ENCODE peak calls at places on chromosomes 6 and 20, in six cellular contexts. U, N, E, P, W and Q are unnamed samples. For H3K27me3, the result is how much of the 10 kb centered on the place peaks cover.

GRCh38 chr6:31728767-31729514 is at the start of gene DDAH2:
- DNase-seq in U (no peak), N (no peak), E (peak), P (no peak), W (no peak), Q (no peak)

GRCh38 chr6:50821431-50822077 is 2.9 kb downstream of the TFAP2B start:
- DNase-seq in U (no peak), N (no peak), E (no peak), P (no peak), W (no peak), Q (no peak)

GRCh38 chr20:4171538-4172116 is 156.3 kb upstream of the RNF24 start:
- DNase-seq in U (no peak), N (no peak), E (no peak), P (no peak), W (no peak), Q (no peak)

GRCh38 chr6:158047120-158047518 is 65.5 kb downstream of the SYNJ2 start:
- DNase-seq in U (peak), N (no peak), E (peak), P (peak), W (peak), Q (no peak)

GRCh38 chr6:152605342-152605741 is 31.8 kb downstream of the SYNE1 start:
- DNase-seq in U (peak), N (no peak), E (no peak), P (no peak), W (no peak), Q (no peak)

GRCh38 chr6:137706065-137706422 is 161.0 kb upstream of the TNFAIP3 start:
- DNase-seq in U (no peak), N (no peak), E (no peak), P (no peak), W (no peak), Q (no peak)

GRCh38 chr20:24693466-24694156 is 224.2 kb downstream of the SYNDIG1 start:
- DNase-seq in U (no peak), N (no peak), E (no peak), P (no peak), W (peak), Q (no peak)

GRCh38 chr6:105014954-105015353 is 58.0 kb downstream of the LIN28B start:
- DNase-seq in U (peak), N (no peak), E (no peak), P (no peak), W (no peak), Q (no peak)

GRCh38 chr6:45163952-45164766 is 164.0 kb upstream of the RUNX2 start:
- DNase-seq in U (peak), N (no peak), E (no peak), P (no peak), W (no peak), Q (no peak)

GRCh38 chr6:78832091-78832808 is 35.1 kb upstream of the IRAK1BP1 start:
- DNase-seq in U (peak), N (no peak), E (no peak), P (no peak), W (no peak), Q (no peak)

GRCh38 chr6:74991573-74992332 is 214.1 kb downstream of the COL12A1 start:
- DNase-seq in U (peak), N (no peak), E (no peak), P (no peak), W (no peak), Q (no peak)

GRCh38 chr20:35918021-35918420 is 36.3 kb downstream of the SCAND1 start:
- DNase-seq in U (no peak), N (no peak), E (no peak), P (no peak), W (no peak), Q (no peak)

GRCh38 chr6:142011156-142011555 is 121.6 kb upstream of the GJE1 start:
- DNase-seq in U (peak), N (no peak), E (no peak), P (no peak), W (no peak), Q (peak)

GRCh38 chr6:401239-401993 is 9.9 kb downstream of the IRF4 start:
- DNase-seq in U (no peak), N (no peak), E (no peak), P (no peak), W (no peak), Q (no peak)

DNA sequence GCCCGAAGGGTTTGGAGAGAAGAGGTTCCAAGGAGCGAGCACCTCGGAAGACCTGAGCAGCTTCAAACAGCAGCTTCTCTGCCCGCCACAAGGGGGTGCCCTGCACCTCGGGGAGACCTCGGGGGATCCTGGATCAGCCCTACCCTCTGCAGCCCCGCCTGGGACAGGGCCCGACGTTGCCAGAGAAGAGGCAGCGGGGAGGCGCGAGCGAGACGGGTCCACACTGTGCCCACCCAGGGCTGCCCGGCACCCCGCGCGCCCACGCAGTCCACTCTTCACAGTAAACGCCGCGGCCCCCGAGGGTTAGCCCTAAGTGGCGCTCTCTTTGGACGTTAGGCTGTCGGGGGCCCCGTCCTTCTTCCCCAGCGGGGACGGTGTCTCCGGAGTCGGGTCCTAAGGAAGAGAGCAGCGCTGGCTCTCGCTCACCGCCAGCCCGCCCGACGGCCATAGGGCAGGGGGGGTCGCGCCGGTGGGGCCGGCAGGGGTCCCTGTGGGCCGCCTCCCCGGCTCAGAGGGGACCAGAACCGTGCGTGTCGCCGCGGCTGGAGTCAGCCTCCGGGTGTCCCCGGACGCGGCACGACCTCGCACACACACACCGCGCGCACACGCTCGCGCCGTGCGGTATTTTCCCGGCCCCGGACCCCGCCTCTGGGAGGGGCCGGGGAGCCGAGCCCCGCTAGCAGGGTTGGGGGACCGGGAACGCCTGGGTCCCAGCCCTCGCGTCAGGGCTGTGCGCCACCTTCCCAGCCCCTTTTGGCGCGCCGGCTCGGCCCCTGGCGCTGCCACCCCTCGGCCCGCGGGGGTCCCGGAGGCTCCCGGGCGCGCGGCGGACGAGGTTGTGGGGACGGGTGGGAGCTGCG is 929 bp downstream of the CDH22 start:
- DNase-seq in U (peak), N (no peak), E (peak), P (peak), W (peak), Q (no peak)
- H3K27me3 ChIP-seq in U (half or more), N (half or more), E (half or more), P (half or more), W (half or more), Q (half or more)

GRCh38 chr20:48783533-48784272 is 44.1 kb downstream of the PREX1 start:
- DNase-seq in U (peak), N (no peak), E (no peak), P (no peak), W (peak), Q (no peak)
- H3K4me3 ChIP-seq in U (no peak), N (no peak), E (no peak), P (no peak), W (no peak), Q (no peak)

GRCh38 chr20:56637576-56637975 is 8.5 kb downstream of the TFAP2C start:
- DNase-seq in U (no peak), N (no peak), E (no peak), P (no peak), W (no peak), Q (no peak)
- H3K27me3 ChIP-seq in U (under half), N (under half), E (under half), P (half or more), W (under half), Q (under half)

GRCh38 chr20:9971746-9972145 is 63.0 kb upstream of the ANKEF1 start:
- DNase-seq in U (no peak), N (no peak), E (no peak), P (no peak), W (no peak), Q (no peak)
- H3K4me3 ChIP-seq in U (no peak), N (no peak), E (no peak), P (no peak), W (no peak), Q (no peak)

GRCh38 chr20:32027653-32028052 is 17.4 kb downstream of the CCM2L start:
- DNase-seq in U (no peak), N (no peak), E (no peak), P (no peak), W (no peak), Q (no peak)

GRCh38 chr20:32029561-32029960 is 19.3 kb downstream of the CCM2L start:
- DNase-seq in U (no peak), N (no peak), E (no peak), P (no peak), W (no peak), Q (no peak)

GRCh38 chr20:32024683-32025295 is 14.6 kb downstream of the CCM2L start:
- DNase-seq in U (no peak), N (no peak), E (no peak), P (no peak), W (no peak), Q (no peak)

GRCh38 chr20:32031007-32031958 is 20.8 kb upstream of the HCK start:
- DNase-seq in U (peak), N (peak), E (peak), P (peak), W (peak), Q (peak)

DNA sequence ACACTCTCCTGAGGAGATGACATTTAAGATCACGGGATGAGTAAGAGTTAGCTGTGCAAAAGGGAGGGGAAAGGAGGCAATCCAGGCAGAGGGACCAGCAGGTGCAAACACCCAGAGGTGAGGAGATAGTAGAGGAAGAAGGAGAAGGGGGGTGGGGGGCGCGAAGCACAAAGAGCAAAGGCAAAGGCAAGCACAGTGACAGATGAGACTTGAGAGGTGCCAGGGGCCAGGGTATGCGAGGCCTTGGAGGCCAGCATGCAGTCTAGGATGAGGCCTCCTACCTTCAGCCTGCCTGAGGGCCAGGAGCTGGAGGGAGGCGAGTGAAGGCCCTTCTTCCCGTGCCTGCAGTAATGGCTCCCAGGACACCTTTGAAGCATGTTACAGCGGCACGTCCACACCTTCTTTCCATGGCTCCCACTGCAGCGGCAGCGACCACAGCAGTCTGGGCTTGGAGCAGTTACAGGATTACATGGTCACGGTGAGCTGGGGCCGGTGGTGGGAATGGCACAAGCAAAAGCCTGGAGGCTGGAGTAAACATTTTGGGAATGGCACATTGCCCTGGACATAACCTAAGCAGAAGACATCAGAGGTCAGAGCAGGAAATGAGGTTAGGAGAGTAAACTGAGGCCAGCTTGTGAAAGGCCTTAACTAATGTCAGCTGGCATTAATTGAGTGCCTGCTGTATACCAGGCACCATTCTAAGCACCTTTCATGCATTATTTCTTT is 18.6 kb downstream of the CCM2L start:
- DNase-seq in U (peak), N (no peak), E (no peak), P (no peak), W (no peak), Q (no peak)
- H3K27me3 ChIP-seq in U (under half), N (under half), E (under half), P (under half), W (under half), Q (half or more)

DNA sequence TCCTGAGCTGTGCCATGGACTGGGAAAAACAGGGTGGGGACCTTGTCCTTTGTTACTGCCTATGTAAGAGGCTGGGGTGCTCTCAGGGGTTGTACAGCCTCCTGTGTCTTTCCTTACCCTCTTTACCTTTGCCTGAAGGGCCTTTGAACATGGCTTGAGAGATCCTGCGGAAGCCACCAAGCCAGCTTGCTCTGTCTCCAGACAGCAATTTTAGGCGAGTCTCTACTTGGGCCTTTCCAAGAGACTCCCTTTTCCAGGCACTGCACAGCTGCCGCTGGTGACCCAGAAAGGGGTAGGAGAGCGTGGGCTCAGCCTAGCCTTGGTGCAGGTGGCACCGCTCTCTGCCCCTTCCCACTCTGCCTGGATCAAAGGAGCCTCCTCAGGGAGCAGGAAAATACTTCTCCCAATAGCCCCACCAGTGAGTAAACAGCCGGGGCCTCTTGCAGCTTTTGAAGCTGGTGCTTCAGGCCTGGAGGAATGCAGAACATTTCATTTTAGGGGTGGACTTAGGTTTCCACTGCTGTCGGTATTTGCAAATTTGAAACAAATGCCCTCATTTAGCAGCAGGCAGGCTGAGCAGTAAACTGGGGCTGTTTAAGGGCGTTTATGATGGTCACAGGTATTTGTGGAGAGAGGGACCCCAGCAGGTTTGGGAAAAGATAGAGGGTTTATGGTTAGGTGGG is 13.9 kb downstream of the PTK7 start:
- DNase-seq in U (peak), N (no peak), E (peak), P (no peak), W (peak), Q (no peak)
- H3K4me3 ChIP-seq in U (no peak), N (no peak), E (peak), P (no peak), W (peak), Q (no peak)

GRCh38 chr6:36131517-36132220 is 1.4 kb downstream of the MAPK13 start:
- DNase-seq in U (peak), N (no peak), E (no peak), P (no peak), W (peak), Q (peak)

GRCh38 chr6:36132221-36132895 is 2.0 kb downstream of the MAPK13 start:
- DNase-seq in U (no peak), N (no peak), E (no peak), P (no peak), W (no peak), Q (no peak)

GRCh38 chr6:36128793-36129192 is 1.5 kb upstream of the MAPK13 start:
- DNase-seq in U (no peak), N (no peak), E (no peak), P (no peak), W (no peak), Q (no peak)

GRCh38 chr6:36129889-36130671 is at the start of gene MAPK13:
- DNase-seq in U (peak), N (no peak), E (peak), P (no peak), W (peak), Q (no peak)

DNA sequence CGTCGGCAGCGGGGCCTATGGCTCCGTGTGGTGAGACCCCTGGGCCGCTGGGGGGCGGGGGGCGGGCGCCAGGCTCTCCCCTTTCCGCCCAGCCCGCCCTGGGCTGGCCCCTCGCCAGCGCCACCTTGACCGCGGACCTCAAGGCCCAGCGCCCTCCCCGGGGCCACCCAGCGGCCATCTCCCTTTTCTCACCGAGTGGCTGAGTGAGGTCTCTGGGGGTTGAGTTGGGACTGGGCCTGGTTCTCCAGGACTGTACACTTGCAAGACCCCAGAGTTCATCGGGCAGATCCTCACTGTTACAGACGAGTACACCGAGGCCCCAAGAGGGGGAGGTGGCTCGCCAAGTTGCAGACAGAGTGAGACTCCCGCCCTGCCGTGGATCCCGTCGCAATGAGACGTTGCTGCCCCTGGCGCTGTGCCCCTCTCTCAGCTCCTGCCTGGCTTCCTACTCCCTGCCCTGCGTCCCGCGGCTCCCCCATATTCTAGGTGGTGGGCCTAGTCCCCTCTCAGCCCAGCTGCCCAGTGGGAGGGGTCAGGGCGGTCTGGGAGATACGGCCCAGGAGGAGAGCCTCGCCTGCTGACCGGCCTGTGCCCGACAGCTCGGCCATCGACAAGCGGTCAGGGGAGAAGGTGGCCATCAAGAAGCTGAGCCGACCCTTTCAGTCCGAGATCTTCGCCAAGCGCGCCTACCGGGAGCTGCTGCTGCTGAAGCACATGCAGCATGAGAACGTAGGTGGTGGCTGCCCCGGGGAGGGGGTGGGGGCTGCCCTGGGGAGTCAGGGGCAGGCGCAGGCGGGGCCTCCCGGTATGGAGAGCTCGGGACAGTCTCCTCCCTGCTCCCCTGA is 581 bp downstream of the MAPK13 start:
- DNase-seq in U (no peak), N (peak), E (peak), P (no peak), W (peak), Q (no peak)
- H3K27me3 ChIP-seq in U (under half), N (under half), E (under half), P (half or more), W (under half), Q (under half)